ENCODE peak calls at places on chromosome 3, in six cellular contexts. One of them, this sample, is unnamed. For H3K9me3, the result is how much of the 10 kb centered on the place peaks cover.

GRCh38 chr3:192082733-192083660 is 622.0 kb downstream of the PYDC2 start:
- DNase-seq in IMR-90: no peak
- DNase-seq in body of pancreas: no peak
- DNase-seq in H9: no peak
- DNase-seq in breast epithelium: no peak
- DNase-seq in effector memory CD4-positive, alpha-beta T cell: no peak
- DNase-seq in this sample: no peak

GRCh38 chr3:185362850-185363661 is at the start of gene MAP3K13:
- DNase-seq in IMR-90: peak
- DNase-seq in body of pancreas: peak
- DNase-seq in H9: peak
- DNase-seq in breast epithelium: peak
- DNase-seq in effector memory CD4-positive, alpha-beta T cell: peak
- DNase-seq in this sample: no peak

GRCh38 chr3:44159901-44160300 is 81.8 kb upstream of the TOPAZ1 start:
- DNase-seq in IMR-90: no peak
- DNase-seq in body of pancreas: no peak
- DNase-seq in H9: no peak
- DNase-seq in breast epithelium: no peak
- DNase-seq in effector memory CD4-positive, alpha-beta T cell: no peak
- DNase-seq in this sample: no peak

GRCh38 chr3:126464494-126464893 is 11.2 kb downstream of the ZXDC start:
- DNase-seq in IMR-90: no peak
- DNase-seq in body of pancreas: no peak
- DNase-seq in H9: no peak
- DNase-seq in breast epithelium: no peak
- DNase-seq in effector memory CD4-positive, alpha-beta T cell: no peak
- DNase-seq in this sample: no peak

GRCh38 chr3:122576174-122576940 is 1.1 kb upstream of the PARP15 start:
- DNase-seq in IMR-90: no peak
- DNase-seq in body of pancreas: no peak
- DNase-seq in H9: no peak
- DNase-seq in breast epithelium: no peak
- DNase-seq in effector memory CD4-positive, alpha-beta T cell: no peak
- DNase-seq in this sample: no peak

GRCh38 chr3:169148448-169149348 is 514.8 kb downstream of the MECOM start:
- DNase-seq in IMR-90: no peak
- DNase-seq in body of pancreas: peak
- DNase-seq in H9: no peak
- DNase-seq in breast epithelium: no peak
- DNase-seq in effector memory CD4-positive, alpha-beta T cell: no peak
- DNase-seq in this sample: no peak

GRCh38 chr3:57110797-57111196 is 50.3 kb downstream of the SPATA12 start:
- DNase-seq in IMR-90: no peak
- DNase-seq in body of pancreas: no peak
- DNase-seq in H9: no peak
- DNase-seq in breast epithelium: no peak
- DNase-seq in effector memory CD4-positive, alpha-beta T cell: no peak
- DNase-seq in this sample: no peak

GRCh38 chr3:159520638-159521037 is 468.0 kb upstream of the IL12A start:
- DNase-seq in IMR-90: no peak
- DNase-seq in body of pancreas: no peak
- DNase-seq in H9: no peak
- DNase-seq in breast epithelium: no peak
- DNase-seq in effector memory CD4-positive, alpha-beta T cell: no peak
- DNase-seq in this sample: no peak

GRCh38 chr3:37715976-37716375 is 145.7 kb upstream of the CTDSPL start:
- DNase-seq in IMR-90: no peak
- DNase-seq in body of pancreas: no peak
- DNase-seq in H9: no peak
- DNase-seq in breast epithelium: no peak
- DNase-seq in effector memory CD4-positive, alpha-beta T cell: no peak
- DNase-seq in this sample: no peak

GRCh38 chr3:138642927-138643253 is 34.3 kb downstream of the FAIM start:
- DNase-seq in IMR-90: no peak
- DNase-seq in body of pancreas: no peak
- DNase-seq in H9: no peak
- DNase-seq in breast epithelium: no peak
- DNase-seq in effector memory CD4-positive, alpha-beta T cell: no peak
- DNase-seq in this sample: no peak

GRCh38 chr3:138642226-138642926 is 33.8 kb downstream of the FAIM start:
- DNase-seq in IMR-90: no peak
- DNase-seq in body of pancreas: no peak
- DNase-seq in H9: no peak
- DNase-seq in breast epithelium: no peak
- DNase-seq in effector memory CD4-positive, alpha-beta T cell: no peak
- DNase-seq in this sample: no peak

GRCh38 chr3:138646008-138646407 is 37.4 kb downstream of the FAIM start:
- DNase-seq in IMR-90: no peak
- DNase-seq in body of pancreas: no peak
- DNase-seq in H9: no peak
- DNase-seq in breast epithelium: no peak
- DNase-seq in effector memory CD4-positive, alpha-beta T cell: no peak
- DNase-seq in this sample: no peak

GRCh38 chr3:138649134-138649533 is 40.6 kb downstream of the FAIM start:
- DNase-seq in IMR-90: no peak
- DNase-seq in body of pancreas: no peak
- DNase-seq in H9: no peak
- DNase-seq in breast epithelium: no peak
- DNase-seq in effector memory CD4-positive, alpha-beta T cell: no peak
- DNase-seq in this sample: no peak

GRCh38 chr3:138646527-138646926 is 38.0 kb downstream of the FAIM start:
- DNase-seq in IMR-90: no peak
- DNase-seq in body of pancreas: no peak
- DNase-seq in H9: no peak
- DNase-seq in breast epithelium: no peak
- DNase-seq in effector memory CD4-positive, alpha-beta T cell: no peak
- DNase-seq in this sample: no peak
- H3K9me3 ChIP-seq in IMR-90: under half
- H3K9me3 ChIP-seq in body of pancreas: under half
- H3K9me3 ChIP-seq in H9: under half
- H3K9me3 ChIP-seq in breast epithelium: under half
- H3K9me3 ChIP-seq in effector memory CD4-positive, alpha-beta T cell: under half
- H3K9me3 ChIP-seq in this sample: under half

DNA sequence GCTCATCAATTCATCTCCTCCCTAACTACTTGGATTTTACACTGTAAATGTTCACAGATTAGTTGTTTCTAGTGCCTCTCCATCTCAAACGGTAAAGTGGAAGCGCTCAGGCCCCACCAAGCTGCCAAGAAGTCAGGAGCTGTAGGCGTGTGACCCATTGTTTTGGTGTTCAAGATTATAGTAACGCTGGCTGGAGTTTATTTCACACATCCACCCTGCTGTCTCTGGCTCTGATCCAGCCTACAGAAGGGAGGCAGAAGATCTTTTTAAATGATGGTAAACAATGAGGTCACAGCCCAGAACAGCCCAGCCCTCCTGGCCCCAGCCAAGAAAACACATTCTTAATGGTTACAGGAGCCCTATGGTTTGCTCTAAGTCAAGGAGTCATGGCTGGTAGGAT is 25.7 kb upstream of the GALNT15 start:
- DNase-seq in IMR-90: peak
- DNase-seq in body of pancreas: peak
- DNase-seq in H9: no peak
- DNase-seq in breast epithelium: no peak
- DNase-seq in effector memory CD4-positive, alpha-beta T cell: no peak
- DNase-seq in this sample: no peak
- H3K9me3 ChIP-seq in IMR-90: under half
- H3K9me3 ChIP-seq in body of pancreas: under half
- H3K9me3 ChIP-seq in H9: under half
- H3K9me3 ChIP-seq in breast epithelium: under half
- H3K9me3 ChIP-seq in effector memory CD4-positive, alpha-beta T cell: under half
- H3K9me3 ChIP-seq in this sample: under half

DNA sequence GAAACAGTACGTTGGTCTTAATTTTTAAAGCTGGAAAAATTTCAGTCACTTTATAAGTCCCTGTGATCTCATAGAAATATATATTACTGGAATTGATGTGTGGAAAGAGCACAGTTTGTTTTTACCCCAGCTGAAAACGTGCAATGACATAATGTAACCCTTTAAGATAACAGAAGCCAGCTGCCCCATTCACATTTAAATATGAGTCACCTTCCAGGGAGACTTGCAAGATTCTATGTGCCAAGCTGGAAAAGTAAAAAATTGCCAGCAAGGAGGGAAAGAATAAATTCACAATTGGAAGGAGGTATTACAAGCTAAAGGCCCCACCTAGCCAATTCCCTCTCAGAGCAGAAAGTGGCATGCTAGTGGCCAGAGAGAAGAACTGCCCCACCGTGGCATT is 50.2 kb downstream of the SAMMSON start:
- DNase-seq in IMR-90: peak
- DNase-seq in body of pancreas: no peak
- DNase-seq in H9: no peak
- DNase-seq in breast epithelium: no peak
- DNase-seq in effector memory CD4-positive, alpha-beta T cell: no peak
- DNase-seq in this sample: no peak
- H3K9me3 ChIP-seq in IMR-90: under half
- H3K9me3 ChIP-seq in body of pancreas: under half
- H3K9me3 ChIP-seq in H9: under half
- H3K9me3 ChIP-seq in breast epithelium: under half
- H3K9me3 ChIP-seq in effector memory CD4-positive, alpha-beta T cell: under half
- H3K9me3 ChIP-seq in this sample: under half

GRCh38 chr3:188446014-188446413 is 292.1 kb downstream of the LPP start:
- DNase-seq in IMR-90: no peak
- DNase-seq in body of pancreas: no peak
- DNase-seq in H9: no peak
- DNase-seq in breast epithelium: no peak
- DNase-seq in effector memory CD4-positive, alpha-beta T cell: no peak
- DNase-seq in this sample: no peak
- H3K9me3 ChIP-seq in IMR-90: under half
- H3K9me3 ChIP-seq in body of pancreas: under half
- H3K9me3 ChIP-seq in H9: under half
- H3K9me3 ChIP-seq in breast epithelium: under half
- H3K9me3 ChIP-seq in effector memory CD4-positive, alpha-beta T cell: under half
- H3K9me3 ChIP-seq in this sample: under half

GRCh38 chr3:197244751-197245150 is 53.7 kb downstream of the DLG1 start:
- DNase-seq in IMR-90: no peak
- DNase-seq in body of pancreas: no peak
- DNase-seq in H9: no peak
- DNase-seq in breast epithelium: no peak
- DNase-seq in effector memory CD4-positive, alpha-beta T cell: no peak
- DNase-seq in this sample: no peak
- H3K9me3 ChIP-seq in IMR-90: under half
- H3K9me3 ChIP-seq in body of pancreas: under half
- H3K9me3 ChIP-seq in H9: under half
- H3K9me3 ChIP-seq in breast epithelium: under half
- H3K9me3 ChIP-seq in effector memory CD4-positive, alpha-beta T cell: under half
- H3K9me3 ChIP-seq in this sample: under half

DNA sequence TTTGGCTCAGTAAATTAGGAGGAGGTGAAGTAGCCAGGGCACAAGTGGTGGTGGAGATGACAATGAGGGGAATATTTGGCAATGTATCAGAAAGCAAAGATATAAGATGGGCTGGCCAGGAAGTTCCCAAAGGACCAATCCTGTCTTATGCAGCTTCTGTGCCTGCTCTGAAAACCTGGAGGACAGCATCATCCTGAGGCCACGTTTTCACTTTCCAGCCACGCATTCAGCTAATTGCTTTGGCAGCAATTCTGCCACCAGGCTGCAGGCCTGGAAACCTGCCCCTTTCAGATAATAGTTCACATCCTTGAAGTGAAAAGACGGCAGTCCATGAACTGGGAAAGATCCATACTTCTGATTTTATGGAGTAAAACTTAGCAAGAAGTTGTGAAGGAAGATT is 682.4 kb downstream of the GRM7 start:
- DNase-seq in IMR-90: no peak
- DNase-seq in body of pancreas: no peak
- DNase-seq in H9: no peak
- DNase-seq in breast epithelium: no peak
- DNase-seq in effector memory CD4-positive, alpha-beta T cell: no peak
- DNase-seq in this sample: no peak
- H3K9me3 ChIP-seq in IMR-90: under half
- H3K9me3 ChIP-seq in body of pancreas: under half
- H3K9me3 ChIP-seq in H9: under half
- H3K9me3 ChIP-seq in breast epithelium: under half
- H3K9me3 ChIP-seq in effector memory CD4-positive, alpha-beta T cell: under half
- H3K9me3 ChIP-seq in this sample: under half

This sample was measured in T-helper 17 cell.